ENCODE peak calls at places on chromosome 21, in nine cellular contexts. C is aorta; P is left ventricle myocardium inferior; I is left lung; F is effector memory CD4-positive, alpha-beta T cell; A is IMR-90; O is adrenal gland; U is body of pancreas; X is K562. S is an unnamed sample.

GRCh38 chr21:19621837-19622496 is 1218.4 kb upstream of the TMPRSS15 start:
- DNase-seq in P (no peak), O (no peak), C (no peak), F (no peak), I (no peak), U (peak; percentile 23), A (no peak), X (no peak), S (no peak)

GRCh38 chr21:45299864-45300785 is 12.4 kb upstream of the POFUT2 start:
- DNase-seq in O (no peak), U (no peak), P (peak; percentile 18), F (no peak), X (no peak), I (peak; percentile 75), C (peak; percentile 65), A (peak; percentile 81), S (no peak)

GRCh38 chr21:46108827-46109226 is 10.9 kb downstream of the COL6A2 start:
- DNase-seq in U (no peak), I (no peak), A (no peak), X (no peak), C (peak; percentile 39), O (no peak), P (no peak), F (no peak), S (no peak)

GRCh38 chr21:17650301-17650700 is 37.6 kb upstream of the BTG3 start:
- DNase-seq in I (no peak), P (no peak), C (no peak), O (no peak), X (no peak), F (no peak), U (no peak), A (no peak), S (no peak)

GRCh38 chr21:17391811-17392340 is 121.0 kb upstream of the CXADR start:
- DNase-seq in C (no peak), P (no peak), F (no peak), I (no peak), O (no peak), U (no peak), X (no peak), A (no peak), S (no peak)

GRCh38 chr21:40902993-40903392 is 56.0 kb upstream of the DSCAM start:
- DNase-seq in A (no peak), C (no peak), F (no peak), O (no peak), P (no peak), I (no peak), U (no peak), X (no peak), S (no peak)

GRCh38 chr21:38121888-38122705 is 134.7 kb upstream of the KCNJ15 start:
- DNase-seq in X (peak; percentile 54), U (no peak), F (no peak), I (no peak), P (no peak), C (no peak), A (no peak), O (no peak), S (no peak)

GRCh38 chr21:19353271-19353670 is 949.7 kb upstream of the TMPRSS15 start:
- DNase-seq in C (no peak), O (no peak), X (no peak), I (no peak), F (no peak), P (no peak), U (no peak), A (no peak), S (no peak)

DNA sequence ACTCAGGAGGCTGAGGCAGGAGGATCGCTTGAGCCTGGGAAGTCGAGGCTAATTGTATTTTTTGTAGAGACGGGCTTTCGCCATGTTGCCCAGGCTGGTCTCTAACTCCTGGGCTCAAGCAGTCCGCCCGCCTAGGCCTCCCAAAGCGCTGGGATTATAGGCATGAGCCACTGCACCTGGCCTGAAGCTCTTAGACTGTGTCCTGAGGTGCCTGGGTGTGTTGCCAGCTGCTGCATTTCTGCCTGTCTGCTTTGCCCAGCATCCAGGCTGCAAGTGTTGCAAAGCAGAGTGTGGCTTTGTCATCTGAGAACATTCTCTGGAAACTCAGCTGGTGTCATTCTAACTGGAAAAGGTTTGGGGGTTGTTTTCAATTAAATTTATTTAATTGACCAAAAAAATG is 105.0 kb downstream of the HUNK start:
- DNase-seq in X (no peak), F (no peak), U (no peak), O (no peak), I (no peak), A (no peak), C (no peak), P (no peak), S (no peak)
- H3K27ac ChIP-seq in X (no peak overlapping the region), F (no peak overlapping the region), U (no peak overlapping the region), O (no peak overlapping the region), I (no peak overlapping the region), A (no peak overlapping the region), C (no peak overlapping the region), P (no peak overlapping the region), S (no peak overlapping the region)

DNA sequence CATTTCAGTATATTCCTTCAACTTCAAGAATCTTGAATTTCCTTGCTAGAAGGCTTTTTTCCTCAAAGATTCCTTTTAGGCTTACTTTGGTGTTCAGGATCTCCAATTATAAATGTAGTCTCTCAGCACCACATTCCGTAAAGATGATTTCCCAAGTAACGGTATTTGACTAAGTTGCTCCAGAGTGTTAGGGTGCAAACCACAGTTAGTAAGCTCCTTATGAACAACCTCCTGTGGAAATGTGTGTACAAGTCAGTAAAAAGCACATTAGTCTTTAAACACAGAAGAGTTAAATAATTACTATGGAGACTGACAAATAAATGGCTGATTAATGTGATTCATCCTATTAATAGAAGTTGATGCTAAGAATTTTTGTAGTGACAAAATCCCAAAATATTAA is 10.3 kb downstream of the DONSON start:
- DNase-seq in O (no peak), F (no peak), X (no peak), A (peak; percentile 76), C (no peak), U (no peak), I (no peak), P (no peak), S (no peak)
- H3K27ac ChIP-seq in O (no peak overlapping the region), F (no peak overlapping the region), X (no peak overlapping the region), A (no peak overlapping the region), C (no peak overlapping the region), U (no peak overlapping the region), I (no peak overlapping the region), P (no peak overlapping the region), S (no peak overlapping the region)

GRCh38 chr21:34511154-34511553 is 856 bp downstream of the KCNE1 start:
- DNase-seq in F (no peak), O (no peak), I (no peak), A (no peak), U (no peak), C (no peak), P (no peak), X (no peak), S (no peak)

GRCh38 chr21:34513109-34513675 is 1.2 kb upstream of the KCNE1 start:
- DNase-seq in X (no peak), I (no peak), F (no peak), C (no peak), A (no peak), P (no peak), O (no peak), U (no peak), S (no peak)

GRCh38 chr21:34510148-34511142 is 1.6 kb downstream of the KCNE1 start:
- DNase-seq in O (peak; percentile 85), P (peak; percentile 79), I (peak; percentile 94), U (peak; percentile 81), X (peak; percentile 69), F (no peak), A (peak; percentile 68), C (peak; percentile 94), S (no peak)

GRCh38 chr21:34514576-34515135 is 2.6 kb upstream of the KCNE1 start:
- DNase-seq in I (no peak), X (no peak), C (no peak), A (peak; percentile 20), P (no peak), U (no peak), F (no peak), O (no peak), S (no peak)

DNA sequence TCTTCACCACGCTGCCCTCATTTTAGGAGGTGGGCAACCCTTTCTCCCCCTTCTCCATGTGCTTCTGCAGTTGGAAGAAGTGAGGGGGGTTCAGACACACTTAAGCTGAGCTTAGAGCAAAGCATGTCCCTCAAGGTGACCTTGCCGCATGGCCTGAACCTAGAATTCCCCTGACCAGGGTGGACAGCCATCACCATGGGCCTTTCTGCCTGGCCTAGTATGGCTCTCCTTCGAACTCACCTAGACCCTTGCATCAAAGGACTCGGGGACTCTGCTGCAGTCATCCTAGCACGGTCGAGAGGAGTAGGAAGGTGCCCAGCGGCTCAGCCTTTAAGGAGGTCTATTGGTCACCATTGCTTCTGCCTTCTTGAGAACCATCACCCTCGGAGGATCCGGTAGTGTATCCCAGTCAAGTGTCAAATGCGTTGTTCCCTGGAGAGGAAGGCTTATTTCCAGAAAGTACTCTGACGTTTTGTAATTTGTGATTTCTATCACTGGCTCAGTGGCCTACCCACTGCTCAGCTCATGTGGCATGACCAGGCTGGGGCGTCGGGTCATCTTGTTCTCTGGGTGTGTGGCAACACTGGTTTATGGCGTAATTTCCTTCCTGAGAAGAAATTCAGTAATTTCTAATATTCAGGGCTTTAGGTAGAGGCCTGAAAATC is at the start of gene KCNE1:
- DNase-seq in C (no peak), P (no peak), X (no peak), A (no peak), U (no peak), O (peak; percentile 56), F (no peak), I (peak; percentile 86), S (no peak)
- H3K27ac ChIP-seq in C (no peak within 1 kb of the TSS), P (peak within 1 kb of the TSS; percentile 43), X (no peak within 1 kb of the TSS), A (no peak within 1 kb of the TSS), U (peak within 1 kb of the TSS; percentile 62), O (peak within 1 kb of the TSS; percentile 44), F (no peak within 1 kb of the TSS), I (peak within 1 kb of the TSS; percentile 80), S (no peak within 1 kb of the TSS)

GRCh38 chr21:35426897-35427296 is 377.8 kb upstream of the RUNX1 start:
- DNase-seq in F (no peak), P (no peak), X (no peak), C (no peak), A (no peak), U (no peak), I (no peak), O (no peak), S (no peak)

GRCh38 chr21:35428041-35428400 is 378.9 kb upstream of the RUNX1 start:
- DNase-seq in C (no peak), X (no peak), A (peak; percentile 35), I (no peak), U (no peak), O (no peak), F (no peak), P (no peak), S (no peak)

GRCh38 chr21:35427320-35428040 is 378.4 kb upstream of the RUNX1 start:
- DNase-seq in O (no peak), U (no peak), I (no peak), C (no peak), F (no peak), A (no peak), P (peak; percentile 24), X (no peak), S (no peak)

GRCh38 chr21:35428927-35429326 is 379.8 kb upstream of the RUNX1 start:
- DNase-seq in U (no peak), I (no peak), C (no peak), F (no peak), O (no peak), P (no peak), X (no peak), A (no peak), S (no peak)

DNA sequence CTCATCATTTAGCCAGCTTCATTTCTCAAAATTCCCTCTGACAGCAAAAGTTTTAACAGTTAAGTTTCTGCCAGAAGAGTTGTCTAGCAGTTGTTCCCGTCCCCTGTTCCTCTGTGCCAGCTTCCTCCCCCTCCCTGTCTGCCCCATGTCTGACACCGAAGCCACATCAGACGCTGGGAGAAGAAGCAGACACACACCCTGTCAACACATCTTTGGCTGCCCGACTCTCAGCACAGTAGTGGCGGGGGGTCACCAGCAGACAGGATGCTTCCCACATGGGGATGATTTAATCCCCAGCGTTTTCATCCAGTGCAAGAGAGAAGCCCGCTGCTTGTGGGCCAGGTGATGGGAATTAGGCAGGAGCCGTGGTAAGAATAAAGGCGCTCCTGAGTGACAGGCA is 379.4 kb upstream of the RUNX1 start:
- DNase-seq in O (peak; percentile 10), F (no peak), P (peak; percentile 32), A (no peak), X (no peak), U (no peak), I (peak; percentile 57), C (no peak), S (peak; percentile 9)
- H3K27ac ChIP-seq in O (no peak overlapping the region), F (no peak overlapping the region), P (peak overlapping the region; percentile 57), A (no peak overlapping the region), X (no peak overlapping the region), U (no peak overlapping the region), I (peak overlapping the region; percentile 72), C (no peak overlapping the region), S (no peak overlapping the region)